ENCODE peak calls at places on chromosomes 13 and 19, in six cellular contexts. U is T-helper 1 cell; W is NCI-H748 treated with DMSO at 0.1 percent for 48 hours; Y is activated T-cell treated with anti-CD3 and anti-CD28 coated beads, Interleukin-2, amount 50 U/mL, for 72 hours; B is frontal cortex; G is nephron progenitor cell. K is an unnamed sample.

GRCh38 chr19:12126707-12127106 is 13.4 kb downstream of the ZNF20 start:
- DNase-seq in G (no peak), B (no peak), U (no peak), W (no peak), Y (no peak), K (no peak)

GRCh38 chr19:4516939-4517300 is 1.4 kb downstream of the PLIN4 start:
- DNase-seq in W (no peak), Y (no peak), G (no peak), U (no peak), B (no peak), K (peak)

GRCh38 chr13:41515491-41516139 is 58.3 kb downstream of the RGCC start:
- DNase-seq in W (no peak), U (no peak), B (no peak), Y (no peak), G (no peak), K (no peak)

GRCh38 chr13:25839356-25839755 is 212.5 kb downstream of the SHISA2 start:
- DNase-seq in U (no peak), G (no peak), W (no peak), B (no peak), Y (no peak), K (no peak)

GRCh38 chr13:90315061-90315460 is 1032.4 kb upstream of the MIR17HG start:
- DNase-seq in G (no peak), W (no peak), U (no peak), Y (no peak), B (no peak), K (peak)

GRCh38 chr19:14139944-14140343 is 3.6 kb upstream of the ASF1B start:
- DNase-seq in Y (no peak), U (no peak), B (no peak), G (no peak), W (no peak), K (peak)

GRCh38 chr13:34076943-34077703 is 259.2 kb downstream of the RFC3 start:
- DNase-seq in G (no peak), W (peak), Y (no peak), B (no peak), U (no peak), K (no peak)

GRCh38 chr19:13154241-13154778 is 4.1 kb downstream of the IER2 start:
- DNase-seq in U (no peak), B (no peak), Y (peak), W (peak), G (peak), K (peak)

GRCh38 chr19:14113762-14114414 is 3.7 kb downstream of the PRKACA start:
- DNase-seq in W (no peak), U (peak), G (no peak), Y (peak), B (no peak), K (peak)

GRCh38 chr13:114211446-114211845 is 23.3 kb upstream of the CDC16 start:
- DNase-seq in W (no peak), B (no peak), U (no peak), Y (no peak), G (no peak), K (no peak)

GRCh38 chr19:24052811-24053210 is 34.2 kb upstream of the ZNF254 start:
- DNase-seq in U (no peak), Y (no peak), W (no peak), B (no peak), G (no peak), K (no peak)

GRCh38 chr13:32905063-32905863 is 111.0 kb upstream of the KL start:
- DNase-seq in U (no peak), G (no peak), B (no peak), W (no peak), Y (peak), K (no peak)

GRCh38 chr19:35349614-35350521 is 2.2 kb downstream of the FFAR1 start:
- DNase-seq in B (no peak), U (no peak), G (no peak), Y (no peak), W (no peak), K (no peak)

GRCh38 chr13:28609936-28610335 is 49.0 kb upstream of the POMP start:
- DNase-seq in B (no peak), W (no peak), Y (no peak), U (no peak), G (no peak), K (no peak)

GRCh38 chr13:77779461-77780272 is 82.2 kb downstream of the SLAIN1 start:
- DNase-seq in W (peak), U (no peak), G (peak), Y (peak), B (peak), K (peak)

GRCh38 chr19:4555657-4556561 is 3.6 kb downstream of the SEMA6B start:
- DNase-seq in B (no peak), U (no peak), Y (no peak), W (peak), G (peak), K (no peak)

GRCh38 chr19:308471-309205 is 17.4 kb upstream of the PLPP2 start:
- DNase-seq in B (no peak), U (no peak), Y (no peak), G (no peak), W (no peak), K (no peak)

GRCh38 chr19:35860818-35861639 is 4.3 kb downstream of the KIRREL2 start:
- DNase-seq in G (peak), Y (no peak), W (no peak), U (no peak), B (no peak), K (no peak)

GRCh38 chr13:40485611-40486517 is 180.6 kb downstream of the FOXO1 start:
- DNase-seq in B (no peak), G (no peak), W (peak), Y (peak), U (peak), K (no peak)

GRCh38 chr19:2231621-2232221 is 4.4 kb downstream of the PLEKHJ1 start:
- DNase-seq in G (no peak), U (no peak), B (no peak), Y (no peak), W (no peak), K (no peak)